ENCODE peak calls at places on chromosome 11, in five cellular contexts. N is H9, M is esophagus squamous epithelium, Y is GM23338, V is GM23248. K is an unnamed sample.

GRCh38 chr11:119405986-119406385 is 17.0 kb downstream of the THY1 start:
- DNase-seq in Y (no peak), M (no peak), V (peak; percentile 52), N (no peak), K (no peak)

GRCh38 chr11:9914064-9914463 is 250.2 kb downstream of the SWAP70 start:
- DNase-seq in M (no peak), Y (no peak), V (no peak), N (no peak), K (no peak)

GRCh38 chr11:117900144-117900651 is 23.7 kb upstream of the FXYD6 start:
- DNase-seq in M (no peak), Y (no peak), N (no peak), V (no peak), K (peak; percentile 21)

GRCh38 chr11:96257972-96258951 is 84.7 kb downstream of the MAML2 start:
- DNase-seq in N (no peak), V (peak; percentile 49), Y (no peak), M (no peak), K (no peak)

GRCh38 chr11:106425819-106426218 is 348.4 kb downstream of the AASDHPPT start:
- DNase-seq in V (no peak), M (no peak), Y (no peak), N (no peak), K (no peak)

GRCh38 chr11:102237096-102237735 is 80.1 kb upstream of the BIRC3 start:
- DNase-seq in M (no peak), V (peak; percentile 72), Y (peak; percentile 30), N (no peak), K (peak; percentile 74)

GRCh38 chr11:26271666-26272065 is 60.3 kb upstream of the ANO3 start:
- DNase-seq in N (no peak), V (no peak), M (no peak), Y (no peak), K (no peak)

GRCh38 chr11:115279831-115280761 is 224.1 kb downstream of the CADM1 start:
- DNase-seq in M (no peak), N (no peak), V (no peak), Y (no peak), K (no peak)

GRCh38 chr11:4191031-4191571 is 96.5 kb downstream of the RRM1 start:
- DNase-seq in Y (no peak), M (no peak), N (no peak), V (no peak), K (no peak)

GRCh38 chr11:47523491-47524199 is 29.3 kb downstream of the CELF1 start:
- DNase-seq in M (no peak), Y (no peak), N (no peak), V (peak; percentile 84), K (no peak)

GRCh38 chr11:63937713-63938480 is 905 bp upstream of the NAA40 start:
- DNase-seq in M (no peak), V (no peak), N (peak; percentile 55), Y (peak; percentile 59), K (peak; percentile 74)

GRCh38 chr11:73186294-73186850 is 31.7 kb upstream of the P2RY2 start:
- DNase-seq in V (peak; percentile 70), Y (no peak), M (no peak), N (no peak), K (no peak)

GRCh38 chr11:100927579-100927978 is 202.0 kb downstream of the PGR start:
- DNase-seq in M (no peak), Y (peak; percentile 25), V (no peak), N (no peak), K (no peak)

GRCh38 chr11:117145393-117145761 is 1.3 kb downstream of the PAFAH1B2 start:
- DNase-seq in Y (peak; percentile 30), M (no peak), N (no peak), V (peak; percentile 79), K (peak; percentile 46)

GRCh38 chr11:130877532-130877931 is 38.7 kb downstream of the SNX19 start:
- DNase-seq in M (no peak), N (no peak), V (peak; percentile 19), Y (no peak), K (no peak)

GRCh38 chr11:61111786-61112517 is 9.7 kb downstream of the CD5 start:
- DNase-seq in M (no peak), N (no peak), V (no peak), Y (no peak), K (no peak)

GRCh38 chr11:129455101-129455500 is 79.5 kb downstream of the BARX2 start:
- DNase-seq in V (no peak), M (no peak), N (no peak), Y (no peak), K (no peak)

GRCh38 chr11:19864141-19865120 is 151.8 kb downstream of the NAV2 start:
- DNase-seq in N (no peak), Y (peak; percentile 43), M (no peak), V (no peak), K (no peak)

GRCh38 chr11:41018224-41018623 is 441.2 kb downstream of the LRRC4C start:
- DNase-seq in M (no peak), N (no peak), Y (peak; percentile 43), V (no peak), K (no peak)

GRCh38 chr11:96188625-96189006 is 154.4 kb downstream of the MAML2 start:
- DNase-seq in M (no peak), V (peak; percentile 82), N (no peak), Y (no peak), K (no peak)

GRCh38 chr11:73267921-73268540 is 4.1 kb upstream of the P2RY6 start:
- DNase-seq in Y (no peak), N (peak; percentile 22), V (no peak), M (no peak), K (no peak)

GRCh38 chr11:116576523-116576922 is 196.3 kb downstream of the BUD13 start:
- DNase-seq in Y (no peak), M (no peak), V (peak; percentile 68), N (no peak), K (peak; percentile 58)

GRCh38 chr11:131534031-131534430 is 163.6 kb downstream of the NTM start:
- DNase-seq in V (no peak), Y (no peak), M (no peak), N (no peak), K (no peak)

GRCh38 chr11:76769645-76770586 is 13.2 kb upstream of the TSKU start:
- DNase-seq in M (no peak), V (peak; percentile 59), N (no peak), Y (no peak), K (peak; percentile 86)

GRCh38 chr11:117819096-117820040 is 5.2 kb downstream of the FXYD2 start:
- DNase-seq in V (peak; percentile 61), M (no peak), Y (peak; percentile 90), N (peak; percentile 87), K (peak; percentile 97)

GRCh38 chr11:109641549-109641948 is 219.6 kb downstream of the C11orf87 start:
- DNase-seq in N (peak; percentile 49), Y (peak; percentile 78), M (no peak), V (peak; percentile 69), K (peak; percentile 83)

GRCh38 chr11:70241709-70242108 is 28.8 kb upstream of the PPFIA1 start:
- DNase-seq in N (no peak), Y (no peak), M (no peak), V (no peak), K (no peak)

GRCh38 chr11:118921929-118922744 is 3.6 kb downstream of the BCL9L start:
- DNase-seq in N (peak; percentile 83), M (no peak), V (peak; percentile 83), Y (peak; percentile 88), K (peak; percentile 89)

GRCh38 chr11:575324-575995 is 810 bp upstream of the PHRF1 start:
- DNase-seq in N (no peak), Y (peak; percentile 88), M (no peak), V (peak; percentile 80), K (peak; percentile 96)
- H3K27ac ChIP-seq in N (no peak overlapping the region), Y (no peak overlapping the region), M (peak overlapping the region; percentile 73), V (no peak overlapping the region), K (no peak overlapping the region)

DNA sequence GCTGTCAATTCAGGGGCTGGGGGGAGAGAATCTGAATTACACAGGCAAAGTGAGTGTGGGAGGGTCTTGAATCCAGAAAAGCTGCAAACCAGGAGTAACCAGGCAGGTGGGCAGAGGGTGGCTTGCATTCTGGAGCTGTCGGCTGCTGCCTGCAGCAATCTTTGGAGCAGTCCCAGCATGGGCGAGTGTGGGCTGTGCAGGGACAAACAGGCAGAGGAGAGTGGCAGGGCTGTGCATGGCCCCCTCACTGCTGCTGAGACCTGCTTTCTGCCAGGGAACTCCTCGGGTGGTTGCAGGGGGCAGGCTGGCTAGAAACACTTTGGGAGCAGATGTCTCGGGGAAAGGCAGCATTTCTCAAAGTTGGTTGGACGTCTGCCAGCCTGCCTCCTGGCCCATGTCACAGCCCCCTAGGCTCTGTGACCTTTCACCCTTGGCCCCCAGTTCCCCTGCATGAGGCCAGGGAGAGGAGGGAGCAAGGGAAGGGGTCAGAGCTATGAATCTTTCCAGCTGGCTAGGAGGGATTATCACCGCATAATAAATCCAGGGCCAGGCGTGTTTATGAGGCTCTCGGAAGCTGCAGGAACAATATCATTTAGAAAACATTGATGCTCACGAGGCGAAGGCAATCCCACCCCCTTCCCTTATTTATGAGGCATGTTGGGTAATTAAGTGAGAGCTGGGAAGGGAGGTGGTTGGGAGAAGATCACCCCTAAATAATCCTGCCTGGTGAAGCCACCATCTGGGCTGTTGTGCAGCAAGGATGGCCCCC is 212.3 kb upstream of the NCAM1 start:
- DNase-seq in M (no peak), N (no peak), Y (no peak), V (no peak), K (no peak)
- H3K27ac ChIP-seq in M (no peak overlapping the region), N (no peak overlapping the region), Y (no peak overlapping the region), V (no peak overlapping the region), K (peak overlapping the region; percentile 61)

GRCh38 chr11:12997168-12997567 is 11.9 kb upstream of the RASSF10 start:
- DNase-seq in M (no peak), N (no peak), Y (no peak), V (no peak), K (no peak)
- H3K27ac ChIP-seq in M (no peak overlapping the region), N (no peak overlapping the region), Y (no peak overlapping the region), V (no peak overlapping the region), K (no peak overlapping the region)

DNA sequence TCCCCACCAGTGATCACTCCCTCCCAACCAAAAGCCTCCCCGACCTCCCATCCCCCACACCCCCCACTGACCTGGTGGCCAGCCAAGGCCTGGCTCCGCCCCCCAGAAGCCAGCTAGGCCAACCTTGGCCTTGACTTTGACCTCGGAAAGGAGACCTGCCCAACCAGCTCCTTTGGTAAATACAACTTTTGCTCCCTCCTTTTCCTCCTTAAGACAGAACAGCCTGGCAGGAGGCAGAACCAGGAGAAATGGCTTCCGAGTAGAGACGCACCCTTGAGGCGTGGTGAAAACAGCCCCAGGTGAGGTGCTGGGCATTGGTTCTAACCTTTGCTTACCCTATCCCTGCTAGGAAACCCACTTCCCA is 27.0 kb downstream of the PLEKHA7 start:
- DNase-seq in N (peak; percentile 73), V (no peak), M (no peak), Y (peak; percentile 87), K (peak; percentile 89)
- H3K27ac ChIP-seq in N (no peak overlapping the region), V (no peak overlapping the region), M (peak overlapping the region; percentile 69), Y (no peak overlapping the region), K (no peak overlapping the region)

GRCh38 chr11:2379471-2380174 is 2.5 kb downstream of the CD81 start:
- DNase-seq in Y (no peak), N (no peak), M (no peak), V (peak; percentile 60), K (no peak)
- H3K27ac ChIP-seq in Y (no peak overlapping the region), N (no peak overlapping the region), M (peak overlapping the region; percentile 99), V (peak overlapping the region; percentile 89), K (no peak overlapping the region)

GRCh38 chr11:35066783-35067476 is 72.0 kb upstream of the CD44 start:
- DNase-seq in N (no peak), Y (no peak), M (no peak), V (no peak), K (no peak)
- H3K27ac ChIP-seq in N (no peak overlapping the region), Y (no peak overlapping the region), M (no peak overlapping the region), V (no peak overlapping the region), K (no peak overlapping the region)

K was measured in endodermal cell.